ENCODE peak calls at places on chromosomes 11 and 22, in five cellular contexts. I, L, U, E and S are unnamed samples.

GRCh38 chr22:46079093-46079860 is 71.0 kb upstream of the PPARA start:
- DNase-seq in I (no peak), L (no peak), U (no peak), E (peak), S (no peak)

GRCh38 chr11:72321381-72321996 is 77.5 kb upstream of the PHOX2A start:
- DNase-seq in I (no peak), L (peak), U (peak), E (no peak), S (no peak)

GRCh38 chr11:110513521-110514450 is 84.0 kb downstream of the FDX1 start:
- DNase-seq in I (no peak), L (peak), U (no peak), E (no peak), S (no peak)

GRCh38 chr22:25449781-25450317 is 114.6 kb upstream of the GRK3 start:
- DNase-seq in I (no peak), L (no peak), U (no peak), E (no peak), S (no peak)

GRCh38 chr11:5737091-5737490 is 843 bp downstream of the OR56B1 start:
- DNase-seq in I (no peak), L (peak), U (no peak), E (no peak), S (no peak)

GRCh38 chr11:9138612-9139579 is 47.5 kb upstream of the SCUBE2 start:
- DNase-seq in I (no peak), L (peak), U (peak), E (no peak), S (no peak)

GRCh38 chr11:125425601-125426000 is 70.5 kb downstream of the FEZ1 start:
- DNase-seq in I (no peak), L (no peak), U (no peak), E (peak), S (no peak)

GRCh38 chr11:67062526-67063373 is 6.1 kb downstream of the RHOD start:
- DNase-seq in I (no peak), L (no peak), U (no peak), E (no peak), S (no peak)

GRCh38 chr11:16945671-16946469 is 68.3 kb downstream of the PLEKHA7 start:
- DNase-seq in I (no peak), L (peak), U (peak), E (peak), S (no peak)

GRCh38 chr11:120235024-120235628 is 4.8 kb upstream of the POU2F3 start:
- DNase-seq in I (peak), L (peak), U (peak), E (peak), S (peak)